ENCODE peak calls at places on chromosomes 1 and 21, in five cellular contexts. U is endothelial cell, S is left cardiac atrium, B is NCI-H1092 treated with DMSO at 0.1 percent for 48 hours, G is GF-D8. V is an unnamed sample.

GRCh38 chr1:182281541-182281940 is 110.0 kb downstream of the GLUL start:
- DNase-seq in U (no peak), S (no peak), B (no peak), G (no peak), V (no peak)

GRCh38 chr1:198295186-198295585 is 138.4 kb downstream of the NEK7 start:
- DNase-seq in U (no peak), S (no peak), B (no peak), G (no peak), V (no peak)

GRCh38 chr1:3319874-3320245 is 134.6 kb upstream of the ARHGEF16 start:
- DNase-seq in U (peak; percentile 46), S (no peak), B (peak; percentile 33), G (peak; percentile 62), V (peak; percentile 46)

GRCh38 chr1:245942861-245943260 is 564.2 kb downstream of the SMYD3 start:
- DNase-seq in U (no peak), S (no peak), B (no peak), G (no peak), V (no peak)

GRCh38 chr1:223704921-223705878 is 7.1 kb upstream of the CAPN2 start:
- DNase-seq in U (no peak), S (no peak), B (peak; percentile 61), G (no peak), V (no peak)

GRCh38 chr1:157040802-157041201 is 4.7 kb downstream of the ARHGEF11 start:
- DNase-seq in U (no peak), S (no peak), B (no peak), G (peak; percentile 5), V (no peak)

GRCh38 chr1:16116625-16117024 is 39.2 kb downstream of the EPHA2 start:
- DNase-seq in U (no peak), S (no peak), B (no peak), G (no peak), V (no peak)

GRCh38 chr21:33266784-33267135 is 593 bp downstream of the IL10RB start:
- DNase-seq in U (no peak), S (peak; percentile 34), B (no peak), G (no peak), V (no peak)

GRCh38 chr1:203307690-203308126 is 2.4 kb downstream of the BTG2 start:
- DNase-seq in U (no peak), S (no peak), B (no peak), G (no peak), V (no peak)

GRCh38 chr1:157195521-157196244 is 57.5 kb upstream of the ETV3 start:
- DNase-seq in U (no peak), S (no peak), B (no peak), G (no peak), V (no peak)

GRCh38 chr1:42739753-42740700 is at the start of gene CLDN19:
- DNase-seq in U (no peak), S (no peak), B (no peak), G (no peak), V (no peak)

GRCh38 chr21:21921410-21922232 is 923.4 kb downstream of the NCAM2 start:
- DNase-seq in U (no peak), S (no peak), B (peak; percentile 32), G (no peak), V (peak; percentile 1)

GRCh38 chr1:244970236-244970652 is 105.9 kb upstream of the HNRNPU start:
- DNase-seq in U (peak; percentile 76), S (peak; percentile 80), B (peak; percentile 97), G (peak; percentile 76), V (peak; percentile 74)

GRCh38 chr1:173954179-173954578 is 37.1 kb upstream of the SERPINC1 start:
- DNase-seq in U (no peak), S (no peak), B (no peak), G (no peak), V (no peak)

GRCh38 chr21:45834821-45835293 is 146.7 kb upstream of the COL6A1 start:
- DNase-seq in U (no peak), S (no peak), B (no peak), G (no peak), V (no peak)

GRCh38 chr1:224524679-224525078 is 90.1 kb upstream of the WDR26 start:
- DNase-seq in U (no peak), S (no peak), B (no peak), G (no peak), V (no peak)

GRCh38 chr1:178541829-178542553 is 29.1 kb downstream of the TEX35 start:
- DNase-seq in U (peak; percentile 44), S (peak; percentile 54), B (peak; percentile 42), G (no peak), V (peak; percentile 36)

GRCh38 chr21:41666641-41667051 is 100.2 kb downstream of the RIPK4 start:
- DNase-seq in U (no peak), S (no peak), B (no peak), G (no peak), V (no peak)

GRCh38 chr1:67732750-67733151 is 47.8 kb downstream of the GADD45A start:
- DNase-seq in U (no peak), S (peak; percentile 60), B (no peak), G (peak; percentile 5), V (no peak)

GRCh38 chr1:220680085-220680687 is 10.0 kb upstream of the C1orf115 start:
- DNase-seq in U (peak; percentile 31), S (no peak), B (peak; percentile 64), G (no peak), V (peak; percentile 24)

GRCh38 chr21:44965251-44966022 is 25.6 kb downstream of the SLX9 start:
- DNase-seq in U (no peak), S (peak; percentile 12), B (no peak), G (peak; percentile 55), V (no peak)

GRCh38 chr1:95407146-95407863 is 173.3 kb downstream of the RWDD3 start:
- DNase-seq in U (no peak), S (no peak), B (no peak), G (no peak), V (no peak)

GRCh38 chr1:57036896-57037295 is 71.1 kb upstream of the C8B start:
- DNase-seq in U (no peak), S (no peak), B (no peak), G (no peak), V (no peak)

GRCh38 chr1:194028002-194028401 is 841.6 kb upstream of the B3GALT2 start:
- DNase-seq in U (no peak), S (no peak), B (no peak), G (no peak), V (no peak)

GRCh38 chr1:204828352-204828850 is 42.3 kb upstream of the NFASC start:
- DNase-seq in U (peak; percentile 84), S (peak; percentile 80), B (peak; percentile 88), G (no peak), V (no peak)

GRCh38 chr1:40477680-40478057 is 579 bp downstream of the ZFP69 start:
- DNase-seq in U (no peak), S (peak; percentile 25), B (peak; percentile 67), G (no peak), V (peak; percentile 22)

GRCh38 chr1:14672030-14672429 is 73.5 kb downstream of the KAZN start:
- DNase-seq in U (no peak), S (no peak), B (no peak), G (no peak), V (no peak)

GRCh38 chr21:14864211-14865021 is 200.4 kb downstream of the NRIP1 start:
- DNase-seq in U (peak; percentile 68), S (peak; percentile 74), B (peak; percentile 62), G (no peak), V (peak; percentile 60)

V was measured in AML-193.